ENCODE peak calls at places on chromosomes 1 and 21, in four cellular contexts. One of them, this sample, is unnamed.

GRCh38 chr1:229129306-229130027 is 141.4 kb upstream of the RAB4A start:
- DNase-seq in NB4: no peak
- DNase-seq in cardiac fibroblast: no peak
- DNase-seq in astrocyte of the cerebellum: no peak
- DNase-seq in this sample: no peak

GRCh38 chr1:117757668-117758067 is 151.8 kb downstream of the TENT5C start:
- DNase-seq in astrocyte of the cerebellum: no peak
- DNase-seq in NB4: no peak
- DNase-seq in cardiac fibroblast: peak
- DNase-seq in this sample: no peak

GRCh38 chr1:216186816-216187215 is 236.4 kb downstream of the USH2A start:
- DNase-seq in astrocyte of the cerebellum: peak
- DNase-seq in NB4: no peak
- DNase-seq in cardiac fibroblast: peak
- DNase-seq in this sample: no peak

GRCh38 chr1:111517464-111518225 is 14.2 kb upstream of the ADORA3 start:
- DNase-seq in astrocyte of the cerebellum: no peak
- DNase-seq in NB4: no peak
- DNase-seq in cardiac fibroblast: no peak
- DNase-seq in this sample: no peak

GRCh38 chr1:166839600-166840308 is 479 bp downstream of the POGK start:
- DNase-seq in astrocyte of the cerebellum: no peak
- DNase-seq in NB4: peak
- DNase-seq in cardiac fibroblast: peak
- DNase-seq in this sample: no peak

GRCh38 chr1:26472330-26472900 is at the start of gene HMGN2:
- DNase-seq in cardiac fibroblast: peak
- DNase-seq in NB4: no peak
- DNase-seq in astrocyte of the cerebellum: peak
- DNase-seq in this sample: peak

GRCh38 chr1:200448034-200448762 is 38.4 kb upstream of the ZNF281 start:
- DNase-seq in astrocyte of the cerebellum: no peak
- DNase-seq in cardiac fibroblast: no peak
- DNase-seq in NB4: no peak
- DNase-seq in this sample: no peak

GRCh38 chr1:114485286-114485685 is 25.7 kb downstream of the TRIM33 start:
- DNase-seq in astrocyte of the cerebellum: no peak
- DNase-seq in NB4: no peak
- DNase-seq in cardiac fibroblast: peak
- DNase-seq in this sample: no peak

GRCh38 chr1:80657048-80657653 is 1143.6 kb upstream of the ADGRL2 start:
- DNase-seq in astrocyte of the cerebellum: no peak
- DNase-seq in cardiac fibroblast: no peak
- DNase-seq in NB4: no peak
- DNase-seq in this sample: no peak

GRCh38 chr1:89980605-89981004 is 14.3 kb upstream of the ZNF326 start:
- DNase-seq in astrocyte of the cerebellum: no peak
- DNase-seq in cardiac fibroblast: peak
- DNase-seq in NB4: no peak
- DNase-seq in this sample: no peak

GRCh38 chr1:244346972-244347618 is 104.6 kb downstream of the ADSS2 start:
- DNase-seq in cardiac fibroblast: no peak
- DNase-seq in astrocyte of the cerebellum: no peak
- DNase-seq in NB4: no peak
- DNase-seq in this sample: no peak

GRCh38 chr1:236063919-236064673 is 794 bp downstream of the NID1 start:
- DNase-seq in cardiac fibroblast: peak
- DNase-seq in astrocyte of the cerebellum: peak
- DNase-seq in NB4: no peak
- DNase-seq in this sample: no peak

GRCh38 chr1:151549199-151549598 is 9.1 kb downstream of the TUFT1 start:
- DNase-seq in astrocyte of the cerebellum: no peak
- DNase-seq in cardiac fibroblast: no peak
- DNase-seq in NB4: no peak
- DNase-seq in this sample: no peak

GRCh38 chr21:39616373-39616772 is 3.6 kb downstream of the B3GALT5 start:
- DNase-seq in cardiac fibroblast: no peak
- DNase-seq in astrocyte of the cerebellum: no peak
- DNase-seq in NB4: no peak
- DNase-seq in this sample: no peak

DNA sequence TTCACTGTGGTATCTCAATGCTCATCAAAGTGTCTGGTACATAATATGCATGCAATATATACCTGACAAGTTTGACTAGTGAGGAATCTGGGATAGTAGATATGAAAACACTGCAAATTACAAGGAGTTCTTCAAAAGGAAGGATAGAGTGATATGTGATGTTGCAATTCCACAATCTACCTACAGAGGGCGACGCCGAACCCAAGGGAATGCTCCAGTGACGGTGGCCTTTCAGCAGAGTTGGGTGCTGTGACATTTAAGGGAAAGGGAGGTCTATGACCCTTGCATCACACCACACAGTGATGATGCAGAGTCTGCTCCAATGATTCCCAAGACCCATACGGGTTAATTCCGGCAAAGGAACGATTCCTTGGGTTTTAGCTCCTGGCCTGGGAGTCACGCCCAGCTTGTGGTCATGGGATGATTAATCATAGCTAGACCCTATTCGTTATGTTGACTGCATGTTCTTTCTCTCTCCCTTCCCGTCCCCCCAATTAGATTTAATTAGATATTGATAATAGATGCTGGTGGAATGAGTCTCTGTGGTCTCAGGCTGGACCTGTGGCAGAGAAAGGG is 123.0 kb upstream of the IGSF21 start:
- DNase-seq in astrocyte of the cerebellum: no peak
- DNase-seq in cardiac fibroblast: peak
- DNase-seq in NB4: peak
- DNase-seq in this sample: no peak
- TF ChIP-seq CTCF in astrocyte of the cerebellum: peak
- TF ChIP-seq CTCF in cardiac fibroblast: peak
- TF ChIP-seq CTCF in NB4: peak
- TF ChIP-seq CTCF in this sample: peak

GRCh38 chr1:61337037-61337436 is 254.7 kb downstream of the NFIA start:
- DNase-seq in astrocyte of the cerebellum: no peak
- DNase-seq in cardiac fibroblast: peak
- DNase-seq in NB4: no peak
- DNase-seq in this sample: no peak
- TF ChIP-seq CTCF in astrocyte of the cerebellum: peak
- TF ChIP-seq CTCF in cardiac fibroblast: peak
- TF ChIP-seq CTCF in NB4: no peak
- TF ChIP-seq CTCF in this sample: no peak

DNA sequence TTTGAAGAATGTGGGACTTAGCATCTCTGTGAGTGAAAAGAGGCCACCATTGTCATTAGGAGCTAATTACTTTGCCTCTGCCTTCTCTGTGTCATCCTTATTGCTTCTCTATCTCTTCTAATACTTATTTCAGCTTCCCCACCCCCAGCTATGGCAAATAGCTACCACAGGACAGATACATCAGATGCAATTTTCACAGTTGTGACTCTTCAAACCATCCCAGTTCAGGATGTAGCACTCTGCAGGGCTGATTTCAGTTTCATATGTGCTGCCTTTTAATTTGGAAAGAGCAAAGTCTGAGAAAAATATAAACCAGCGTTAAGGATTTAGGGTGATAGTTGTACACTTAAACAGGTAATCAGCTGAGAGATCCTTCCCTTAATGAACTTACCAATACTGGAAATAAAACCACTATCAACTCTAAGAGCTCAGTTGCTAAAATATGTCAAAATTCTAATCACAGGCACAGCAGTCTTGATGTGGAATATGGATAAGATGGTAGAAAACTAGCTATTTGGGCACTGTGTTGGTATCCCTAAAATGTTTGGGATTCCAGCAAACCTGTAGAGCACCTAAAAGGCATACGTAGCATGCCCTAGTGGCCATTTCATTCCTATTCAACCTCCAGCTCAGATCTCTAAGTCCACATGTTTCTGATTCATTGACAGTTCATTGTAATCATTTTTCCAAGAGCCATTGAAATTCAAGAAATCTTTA is 148.4 kb downstream of the SYT2 start:
- DNase-seq in cardiac fibroblast: no peak
- DNase-seq in NB4: no peak
- DNase-seq in astrocyte of the cerebellum: no peak
- DNase-seq in this sample: no peak
- TF ChIP-seq CTCF in cardiac fibroblast: no peak
- TF ChIP-seq CTCF in NB4: no peak
- TF ChIP-seq CTCF in astrocyte of the cerebellum: peak
- TF ChIP-seq CTCF in this sample: no peak

DNA sequence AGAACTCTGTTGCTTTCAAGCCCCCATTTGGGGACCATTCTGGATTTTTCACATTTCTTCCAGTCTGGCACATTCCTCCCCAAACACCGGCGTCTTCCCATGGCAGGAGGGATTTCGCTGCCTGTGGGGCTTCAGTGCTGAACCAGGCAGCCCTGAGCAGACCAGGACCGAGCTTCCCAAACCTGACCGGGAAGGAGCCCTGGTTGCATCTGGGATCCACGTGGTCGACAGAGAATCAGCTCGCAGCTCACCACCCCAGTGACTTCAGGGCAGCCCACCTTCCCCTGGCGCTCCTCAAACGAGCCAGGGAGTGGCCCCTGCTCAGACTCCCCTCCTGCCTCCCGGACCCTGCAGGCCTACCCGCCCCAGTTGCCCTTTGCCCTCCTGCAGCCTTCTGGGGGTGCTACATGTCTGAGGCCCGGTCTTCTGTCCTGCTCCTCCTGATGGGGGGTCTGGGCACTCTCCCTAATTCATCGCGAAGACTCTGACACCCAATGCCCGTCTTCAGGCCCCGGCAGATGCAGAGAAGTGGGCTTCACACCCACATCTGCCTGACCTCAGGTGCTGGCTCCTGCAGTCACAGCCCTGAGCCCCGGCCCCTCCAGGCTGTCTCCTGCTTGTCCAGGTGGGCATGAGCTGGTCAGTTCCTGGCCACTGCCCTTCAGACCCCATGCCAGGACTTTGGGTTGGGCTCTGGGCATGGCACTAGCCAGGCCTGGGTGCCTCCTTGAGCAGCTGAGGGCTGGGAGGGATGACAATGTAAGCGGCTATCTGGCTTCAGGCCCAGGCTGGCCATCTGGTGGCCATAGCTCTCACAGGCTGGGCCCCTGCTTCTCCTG is 26.2 kb upstream of the PRSS38 start:
- DNase-seq in NB4: no peak
- DNase-seq in astrocyte of the cerebellum: no peak
- DNase-seq in cardiac fibroblast: no peak
- DNase-seq in this sample: no peak
- TF ChIP-seq CTCF in NB4: no peak
- TF ChIP-seq CTCF in astrocyte of the cerebellum: peak
- TF ChIP-seq CTCF in cardiac fibroblast: peak
- TF ChIP-seq CTCF in this sample: peak

GRCh38 chr1:204268101-204268500 is 54.3 kb upstream of the GOLT1A start:
- DNase-seq in astrocyte of the cerebellum: no peak
- DNase-seq in cardiac fibroblast: no peak
- DNase-seq in NB4: no peak
- DNase-seq in this sample: no peak

GRCh38 chr1:204267191-204267601 is 53.4 kb upstream of the GOLT1A start:
- DNase-seq in astrocyte of the cerebellum: no peak
- DNase-seq in cardiac fibroblast: no peak
- DNase-seq in NB4: no peak
- DNase-seq in this sample: no peak

GRCh38 chr1:204265665-204266064 is 51.9 kb upstream of the GOLT1A start:
- DNase-seq in astrocyte of the cerebellum: no peak
- DNase-seq in NB4: no peak
- DNase-seq in cardiac fibroblast: no peak
- DNase-seq in this sample: no peak

GRCh38 chr1:204264805-204265204 is 51.0 kb upstream of the GOLT1A start:
- DNase-seq in NB4: no peak
- DNase-seq in cardiac fibroblast: no peak
- DNase-seq in astrocyte of the cerebellum: no peak
- DNase-seq in this sample: no peak

DNA sequence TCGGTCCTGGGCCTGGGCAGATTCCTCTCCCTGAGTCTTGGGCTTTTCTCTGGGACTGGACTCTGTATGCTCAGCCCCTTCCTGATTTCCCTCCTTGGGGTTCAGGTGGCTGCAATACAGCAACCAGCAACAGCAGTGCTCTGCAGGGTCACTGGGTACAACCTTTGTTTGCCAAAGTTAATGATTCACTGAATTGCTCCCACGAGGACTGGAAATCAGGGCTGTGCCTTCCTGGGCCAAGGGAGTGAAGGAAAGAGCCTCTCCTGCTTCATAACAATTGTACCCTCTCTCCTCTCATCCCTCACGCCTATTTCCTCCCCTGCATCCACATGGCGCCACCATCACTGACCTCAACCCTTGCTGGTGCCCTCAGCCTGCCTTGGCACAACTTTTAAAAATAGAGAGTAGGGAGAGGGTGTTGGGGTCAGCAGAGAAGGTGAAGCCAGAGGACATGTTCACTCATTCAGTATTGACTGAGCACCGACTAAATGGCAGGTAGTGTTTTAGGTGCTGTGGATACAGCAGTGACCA is 52.8 kb upstream of the GOLT1A start:
- DNase-seq in astrocyte of the cerebellum: no peak
- DNase-seq in NB4: no peak
- DNase-seq in cardiac fibroblast: no peak
- DNase-seq in this sample: no peak
- TF ChIP-seq CTCF in astrocyte of the cerebellum: no peak
- TF ChIP-seq CTCF in NB4: no peak
- TF ChIP-seq CTCF in cardiac fibroblast: no peak
- TF ChIP-seq CTCF in this sample: no peak

GRCh38 chr1:61914823-61915482 is 172.7 kb downstream of the PATJ start:
- DNase-seq in NB4: no peak
- DNase-seq in cardiac fibroblast: no peak
- DNase-seq in astrocyte of the cerebellum: no peak
- DNase-seq in this sample: no peak

GRCh38 chr1:61907102-61907501 is 164.8 kb downstream of the PATJ start:
- DNase-seq in NB4: no peak
- DNase-seq in cardiac fibroblast: no peak
- DNase-seq in astrocyte of the cerebellum: no peak
- DNase-seq in this sample: no peak

GRCh38 chr1:61910035-61910434 is 167.8 kb downstream of the PATJ start:
- DNase-seq in astrocyte of the cerebellum: no peak
- DNase-seq in NB4: no peak
- DNase-seq in cardiac fibroblast: no peak
- DNase-seq in this sample: no peak
- TF ChIP-seq CTCF in astrocyte of the cerebellum: no peak
- TF ChIP-seq CTCF in NB4: no peak
- TF ChIP-seq CTCF in cardiac fibroblast: no peak
- TF ChIP-seq CTCF in this sample: no peak

DNA sequence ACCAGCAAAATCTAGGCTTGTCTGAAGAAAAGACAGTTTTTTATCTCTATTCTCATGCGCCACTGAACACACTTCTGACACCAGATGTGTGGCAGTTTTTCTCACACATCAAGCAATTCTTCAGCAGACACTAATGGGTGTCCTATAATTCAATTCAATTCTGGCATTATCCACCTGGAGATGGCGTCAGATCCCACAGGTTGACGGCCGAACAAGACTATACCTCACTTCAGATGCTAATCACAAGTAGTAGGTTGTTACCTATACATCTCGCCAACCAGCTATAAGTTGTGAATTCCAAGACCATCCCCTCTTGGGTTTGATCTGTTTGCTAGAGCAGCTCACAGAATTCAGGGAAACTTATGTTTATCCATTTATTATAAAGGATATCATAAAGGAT is 89.9 kb upstream of the ARTN start:
- DNase-seq in cardiac fibroblast: no peak
- DNase-seq in astrocyte of the cerebellum: no peak
- DNase-seq in NB4: no peak
- DNase-seq in this sample: no peak
- TF ChIP-seq CTCF in cardiac fibroblast: no peak
- TF ChIP-seq CTCF in astrocyte of the cerebellum: no peak
- TF ChIP-seq CTCF in NB4: no peak
- TF ChIP-seq CTCF in this sample: no peak

GRCh38 chr1:38133781-38134180 is 87.2 kb upstream of the POU3F1 start:
- DNase-seq in astrocyte of the cerebellum: no peak
- DNase-seq in cardiac fibroblast: no peak
- DNase-seq in NB4: no peak
- DNase-seq in this sample: no peak
- TF ChIP-seq CTCF in astrocyte of the cerebellum: no peak
- TF ChIP-seq CTCF in cardiac fibroblast: no peak
- TF ChIP-seq CTCF in NB4: no peak
- TF ChIP-seq CTCF in this sample: no peak

This sample was measured in AG04449.